ENCODE peak calls at places on chromosomes 4 and X, in nine cellular contexts. V is neural progenitor cell, L is psoas muscle, M is colonic mucosa, Z is adipocyte, P is astrocyte of the spinal cord, S is kidney epithelial cell, K is retinal pigment epithelial cell, O is stomach. B is an unnamed sample.

GRCh38 chr4:53653484-53654053 is 62.3 kb upstream of the LNX1 start:
- DNase-seq in L (no peak), S (peak), K (no peak), O (peak), M (peak), Z (peak), P (peak), V (peak), B (no peak)

GRCh38 chr4:68864438-68865177 is 48.8 kb downstream of the UGT2B10 start:
- DNase-seq in K (no peak), L (no peak), P (no peak), M (peak), Z (no peak), O (peak), V (no peak), S (no peak), B (no peak)

GRCh38 chr4:963276-964225 is 9.8 kb downstream of the DGKQ start:
- DNase-seq in Z (no peak), V (no peak), L (no peak), P (no peak), S (no peak), O (no peak), M (no peak), K (no peak), B (no peak)

GRCh38 chrX:3407785-3408184 is 61.3 kb upstream of the MXRA5 start:
- DNase-seq in L (no peak), M (no peak), S (no peak), K (no peak), P (no peak), V (no peak), Z (no peak), O (no peak), B (peak)

GRCh38 chr4:168335621-168336020 is 17.1 kb upstream of the DDX60 start:
- DNase-seq in L (no peak), M (no peak), V (no peak), P (peak), O (no peak), K (no peak), S (no peak), Z (peak), B (no peak)

GRCh38 chr4:151304226-151304625 is 21.2 kb downstream of the SH3D19 start:
- DNase-seq in M (no peak), Z (no peak), P (peak), K (no peak), S (no peak), V (no peak), L (no peak), O (no peak), B (no peak)

GRCh38 chr4:13778367-13778766 is 150.8 kb upstream of the BOD1L1 start:
- DNase-seq in Z (no peak), P (no peak), V (no peak), O (no peak), S (no peak), K (no peak), L (no peak), M (no peak), B (no peak)

GRCh38 chrX:69067841-69068240 is 97.4 kb downstream of the PJA1 start:
- DNase-seq in S (no peak), L (no peak), M (no peak), V (no peak), Z (no peak), K (no peak), O (peak), P (no peak), B (no peak)

GRCh38 chrX:13463608-13464007 is 105.8 kb upstream of the EGFL6 start:
- DNase-seq in L (peak), Z (peak), O (no peak), K (no peak), V (no peak), P (peak), M (peak), S (no peak), B (peak)

GRCh38 chrX:154775611-154776349 is 13.1 kb downstream of the DKC1 start:
- DNase-seq in L (no peak), Z (peak), S (no peak), O (no peak), P (no peak), K (no peak), M (no peak), V (no peak), B (peak)

GRCh38 chrX:16832301-16832700 is 37.9 kb downstream of the RBBP7 start:
- DNase-seq in V (no peak), K (no peak), P (no peak), L (no peak), M (no peak), Z (no peak), O (no peak), S (no peak), B (no peak)

GRCh38 chr4:118265312-118266144 is 87.3 kb downstream of the PRSS12 start:
- DNase-seq in K (no peak), V (no peak), Z (no peak), P (no peak), L (no peak), O (peak), M (peak), S (no peak), B (no peak)

GRCh38 chrX:275967-276587 is 5.1 kb upstream of the PLCXD1 start:
- DNase-seq in P (peak), M (peak), S (no peak), Z (peak), V (peak), K (no peak), L (peak), O (peak), B (peak)

GRCh38 chrX:101659601-101660063 is at the start of gene ARMCX2:
- DNase-seq in V (peak), L (peak), O (peak), P (peak), S (peak), Z (peak), K (no peak), M (peak), B (peak)

GRCh38 chr4:174834477-174834876 is 5.4 kb upstream of the GLRA3 start:
- DNase-seq in O (no peak), V (no peak), Z (no peak), K (no peak), L (no peak), S (no peak), P (no peak), M (no peak), B (no peak)
- H3K4me3 ChIP-seq in O (no peak), V (no peak), Z (no peak), K (no peak), L (no peak), S (no peak), P (no peak), M (no peak), B (no peak)

GRCh38 chr4:110639207-110640092 is 16.6 kb upstream of the PITX2 start:
- DNase-seq in L (no peak), Z (no peak), P (no peak), K (no peak), S (no peak), O (no peak), M (no peak), V (peak), B (no peak)
- H3K4me3 ChIP-seq in L (no peak), Z (no peak), P (no peak), K (no peak), S (no peak), O (no peak), M (no peak), V (peak), B (no peak)

GRCh38 chr4:107036602-107037151 is 564 bp upstream of the DKK2 start:
- DNase-seq in L (no peak), M (no peak), Z (peak), O (no peak), V (peak), S (no peak), K (no peak), P (no peak), B (no peak)

GRCh38 chr4:107037188-107037587 is 1.1 kb upstream of the DKK2 start:
- DNase-seq in V (peak), K (no peak), P (peak), O (no peak), M (peak), L (peak), S (no peak), Z (peak), B (no peak)

GRCh38 chr4:107034091-107034698 is 1.9 kb downstream of the DKK2 start:
- DNase-seq in P (peak), M (no peak), S (no peak), K (no peak), L (peak), V (peak), Z (peak), O (no peak), B (no peak)

GRCh38 chr4:107034982-107035710 is 967 bp downstream of the DKK2 start:
- DNase-seq in Z (peak), L (peak), V (peak), M (no peak), K (no peak), S (no peak), O (no peak), P (peak), B (no peak)

DNA sequence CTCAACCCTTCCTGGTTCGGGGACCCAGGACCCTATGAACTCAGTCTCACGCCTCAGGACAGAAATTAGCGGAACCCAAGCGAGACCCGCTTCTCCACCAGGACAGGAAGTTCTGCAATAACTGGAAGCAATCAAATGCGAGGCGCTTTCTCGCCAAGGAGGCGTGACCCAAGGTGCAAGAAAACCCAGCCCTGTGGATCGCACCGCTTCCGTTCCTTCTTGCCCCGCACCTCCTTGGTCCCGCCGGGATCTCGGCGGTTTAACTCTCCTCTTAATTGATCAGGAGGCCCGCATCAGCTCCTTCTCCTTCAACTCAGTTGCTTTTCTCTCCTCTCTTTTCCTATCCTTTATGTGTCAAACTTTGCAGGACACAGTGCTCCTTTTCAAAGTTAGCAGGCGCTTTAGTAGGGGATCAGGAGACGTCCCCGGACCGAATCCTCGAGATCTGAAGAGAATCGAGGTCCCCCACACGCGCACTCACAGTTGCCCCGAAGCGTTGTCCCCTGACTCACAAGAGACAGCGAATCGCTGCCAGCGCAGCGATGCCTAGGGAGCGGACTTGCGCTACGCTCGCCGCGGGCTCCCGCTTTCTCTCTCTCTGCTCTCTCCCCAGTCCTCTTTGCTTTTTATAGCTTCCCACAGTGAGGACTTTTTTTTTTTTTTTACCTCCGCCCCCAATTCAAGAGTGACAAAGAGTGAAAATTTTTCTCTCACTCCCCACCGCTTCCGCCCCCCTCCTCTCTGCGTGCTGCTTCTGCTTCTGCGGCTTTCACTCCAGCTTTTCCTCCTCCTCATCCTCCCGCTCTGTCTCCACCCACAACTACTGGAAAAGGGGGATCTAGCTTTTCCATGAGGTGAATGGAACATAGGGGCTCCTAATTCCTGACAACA is at the start of gene DKK2:
- DNase-seq in P (peak), L (peak), S (no peak), V (peak), Z (peak), O (no peak), M (no peak), K (no peak), B (no peak)
- H3K4me3 ChIP-seq in P (peak), L (peak), S (peak), V (peak), Z (peak), O (peak), M (peak), K (peak), B (peak)

GRCh38 chrX:116726806-116727205 is 264.0 kb upstream of the CT83 start:
- DNase-seq in Z (no peak), K (no peak), P (no peak), S (no peak), O (no peak), L (no peak), M (no peak), V (no peak), B (no peak)
- H3K4me3 ChIP-seq in Z (no peak), K (no peak), P (no peak), S (no peak), O (no peak), L (no peak), M (no peak), V (no peak), B (no peak)

GRCh38 chr4:2411786-2412510 is 6.5 kb downstream of the ZFYVE28 start:
- DNase-seq in S (no peak), O (no peak), M (no peak), V (peak), K (no peak), P (no peak), Z (no peak), L (no peak), B (no peak)
- H3K4me3 ChIP-seq in S (no peak), O (no peak), M (peak), V (no peak), K (no peak), P (no peak), Z (no peak), L (no peak), B (no peak)

GRCh38 chr4:79650217-79650616 is 242.2 kb upstream of the GK2 start:
- DNase-seq in V (no peak), L (no peak), Z (no peak), K (no peak), P (no peak), O (no peak), S (no peak), M (no peak), B (no peak)

GRCh38 chr4:79652726-79653125 is 244.7 kb upstream of the GK2 start:
- DNase-seq in O (no peak), P (no peak), V (no peak), Z (peak), K (no peak), L (no peak), M (no peak), S (no peak), B (no peak)

GRCh38 chr4:79652232-79652631 is 244.2 kb upstream of the GK2 start:
- DNase-seq in K (no peak), V (no peak), M (no peak), P (peak), S (no peak), L (no peak), O (no peak), Z (peak), B (no peak)

GRCh38 chr4:79651516-79651915 is 243.5 kb upstream of the GK2 start:
- DNase-seq in S (no peak), L (no peak), M (no peak), P (no peak), K (no peak), O (no peak), V (no peak), Z (peak), B (no peak)

GRCh38 chr4:79650794-79651431 is 242.9 kb upstream of the GK2 start:
- DNase-seq in Z (peak), K (no peak), V (no peak), S (no peak), L (no peak), M (no peak), O (no peak), P (peak), B (no peak)
- H3K4me3 ChIP-seq in Z (peak), K (no peak), V (no peak), S (no peak), L (peak), M (no peak), O (no peak), P (no peak), B (no peak)

GRCh38 chr4:15361529-15361928 is 66.3 kb upstream of the C1QTNF7 start:
- DNase-seq in O (no peak), L (no peak), S (no peak), V (no peak), P (no peak), K (no peak), M (no peak), Z (peak), B (no peak)
- H3K4me3 ChIP-seq in O (no peak), L (no peak), S (no peak), V (no peak), P (no peak), K (no peak), M (no peak), Z (no peak), B (no peak)

DNA sequence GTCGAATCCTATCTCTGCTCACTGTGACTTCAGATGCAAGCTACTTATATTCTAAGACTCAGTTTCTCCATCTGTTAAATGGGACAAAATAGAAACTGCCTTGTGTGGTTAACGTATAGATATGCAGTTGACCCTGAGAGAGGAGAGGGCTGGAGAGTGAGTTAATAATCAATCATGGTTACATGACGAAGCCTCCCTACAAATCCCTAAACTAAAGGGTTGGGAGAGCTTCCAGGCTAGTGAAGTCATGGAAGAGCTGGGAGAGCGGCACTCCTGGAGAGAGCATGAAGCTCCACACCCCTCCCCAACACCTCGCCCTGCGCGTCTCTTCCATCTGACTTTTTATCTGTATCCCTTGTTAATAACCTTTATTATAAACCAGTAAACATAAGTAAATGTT is 138.5 kb upstream of the FAM9B start:
- DNase-seq in K (no peak), P (no peak), S (no peak), L (no peak), Z (no peak), M (no peak), O (no peak), V (no peak), B (no peak)
- H3K4me3 ChIP-seq in K (no peak), P (no peak), S (no peak), L (no peak), Z (no peak), M (no peak), O (no peak), V (no peak), B (no peak)

B was measured in left ventricle myocardium inferior.